ENCODE peak calls at places on chromosome 9, in four cellular contexts. U is fibroblast of lung, G is pancreas, Q is neuronal stem cell. F is an unnamed sample.

GRCh38 chr9:136626740-136627642 is 35.7 kb upstream of the EGFL7 start:
- DNase-seq in Q (no peak), U (no peak), G (peak; percentile 86), F (no peak)

GRCh38 chr9:98108540-98109031 is 10.4 kb downstream of the TRIM14 start:
- DNase-seq in U (no peak), G (no peak), Q (no peak), F (no peak)

GRCh38 chr9:20065076-20065475 is 276.2 kb upstream of the SLC24A2 start:
- DNase-seq in G (no peak), Q (no peak), U (no peak), F (no peak)

GRCh38 chr9:3023449-3023848 is 179.6 kb upstream of the PUM3 start:
- DNase-seq in G (no peak), U (no peak), Q (no peak), F (no peak)

GRCh38 chr9:96420468-96421219 is 2.5 kb upstream of the ZNF367 start:
- DNase-seq in G (peak; percentile 49), U (peak; percentile 84), Q (peak; percentile 40), F (peak; percentile 59)

GRCh38 chr9:116589392-116590354 is 97.4 kb upstream of the TRIM32 start:
- DNase-seq in U (peak; percentile 67), Q (no peak), G (no peak), F (no peak)

GRCh38 chr9:35814106-35814840 is 569 bp downstream of the HINT2 start:
- DNase-seq in G (peak; percentile 59), U (peak; percentile 64), Q (peak; percentile 67), F (peak; percentile 83)

GRCh38 chr9:132602207-132602606 is 19.8 kb downstream of the BARHL1 start:
- DNase-seq in Q (no peak), G (no peak), U (no peak), F (no peak)

GRCh38 chr9:90546200-90546599 is 96.4 kb downstream of the DIRAS2 start:
- DNase-seq in G (no peak), Q (peak; percentile 88), U (peak; percentile 67), F (no peak)

GRCh38 chr9:114369567-114370240 is 18.1 kb downstream of the AKNA start:
- DNase-seq in U (no peak), Q (no peak), G (no peak), F (no peak)

GRCh38 chr9:14565352-14565956 is 127.8 kb downstream of the ZDHHC21 start:
- DNase-seq in U (no peak), G (no peak), Q (no peak), F (no peak)

GRCh38 chr9:36499156-36499886 is 73.4 kb upstream of the MELK start:
- DNase-seq in Q (peak; percentile 26), G (no peak), U (no peak), F (no peak)

GRCh38 chr9:34025062-34025461 is 23.6 kb downstream of the UBAP2 start:
- DNase-seq in G (no peak), U (peak; percentile 50), Q (no peak), F (no peak)

GRCh38 chr9:109699019-109699418 is 81.0 kb upstream of the PALM2AKAP2 start:
- DNase-seq in Q (no peak), U (peak; percentile 11), G (no peak), F (no peak)

GRCh38 chr9:114002986-114003740 is 74.9 kb downstream of the AMBP start:
- DNase-seq in G (no peak), Q (no peak), U (no peak), F (no peak)

GRCh38 chr9:137464291-137464999 is 5.3 kb upstream of the NSMF start:
- DNase-seq in U (no peak), Q (no peak), G (no peak), F (peak; percentile 23)

GRCh38 chr9:81984911-81985310 is 3.7 kb upstream of the SPATA31D1 start:
- DNase-seq in G (no peak), U (peak; percentile 2), Q (no peak), F (no peak)

GRCh38 chr9:91948061-91948422 is 2.0 kb downstream of the ROR2 start:
- DNase-seq in G (no peak), Q (peak; percentile 29), U (peak; percentile 70), F (no peak)

GRCh38 chr9:38066167-38066906 is 2.7 kb downstream of the SHB start:
- DNase-seq in G (peak; percentile 22), Q (no peak), U (no peak), F (no peak)

DNA sequence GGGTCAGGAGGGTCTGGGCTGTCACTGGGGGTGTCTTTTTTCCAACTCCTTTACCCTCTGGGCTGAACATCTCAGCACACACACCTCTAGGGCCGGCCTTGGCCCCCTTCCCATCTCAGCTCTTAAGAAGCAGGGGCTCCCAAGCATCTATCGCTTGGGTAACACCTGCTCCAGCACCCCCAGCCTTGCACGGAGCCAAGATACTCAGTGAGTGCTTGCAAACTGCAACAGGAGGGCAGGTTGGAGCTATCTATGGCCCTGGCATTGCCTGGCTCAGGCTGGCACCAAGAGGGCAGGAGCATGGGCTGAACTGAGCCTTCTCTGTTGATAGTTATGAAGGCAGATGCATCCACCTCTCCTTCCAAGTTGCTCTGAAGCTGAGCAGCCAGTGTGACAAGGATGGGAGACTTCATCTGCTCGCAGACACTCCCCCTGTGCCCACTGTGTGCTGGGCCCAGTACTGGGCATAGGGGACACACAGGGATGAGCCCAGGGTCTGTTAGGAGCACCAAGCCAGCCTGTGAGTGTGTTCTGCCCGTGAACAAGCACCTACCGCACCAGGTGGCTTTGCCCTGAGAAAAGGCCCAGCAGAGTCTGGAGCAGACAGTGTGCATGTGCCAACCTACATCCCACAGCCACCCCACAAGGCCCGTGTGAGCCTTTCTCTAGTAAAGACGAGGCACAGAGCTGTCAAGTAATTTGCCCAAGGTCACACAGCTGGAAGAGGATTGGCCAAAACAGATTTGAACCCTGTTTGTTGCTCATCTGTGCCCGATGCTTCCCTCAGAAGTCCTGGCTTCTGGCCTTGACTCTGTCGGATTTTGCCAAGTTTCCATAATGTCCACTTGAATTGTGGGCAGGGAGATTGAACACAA is 58.2 kb downstream of the PHF2 start:
- DNase-seq in G (no peak), Q (no peak), U (no peak), F (peak; percentile 11)
- H3K36me3 ChIP-seq in G (peaks cover 6% of the 10 kb centered on the region), Q (peaks cover 89% of the 10 kb centered on the region), U (peaks cover 9% of the 10 kb centered on the region), F (peaks cover 71% of the 10 kb centered on the region)

DNA sequence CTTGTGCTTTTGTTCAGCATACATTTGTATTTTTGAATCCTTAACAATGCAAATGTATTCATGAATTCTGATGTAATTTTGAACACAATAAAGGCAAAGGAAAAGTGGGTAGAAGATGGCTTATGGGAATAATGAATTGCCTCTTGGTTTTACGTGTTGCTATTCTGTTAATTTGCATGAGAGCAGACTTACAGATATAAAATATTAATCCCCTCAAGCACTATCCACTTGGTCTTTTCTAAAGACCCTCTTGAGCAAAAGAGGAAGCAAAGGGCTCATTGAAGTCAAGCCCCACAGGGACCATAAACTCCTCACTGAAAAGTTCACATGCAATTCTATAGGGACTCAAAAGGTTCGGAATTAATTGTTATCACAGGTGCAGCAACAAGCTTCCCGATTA is 51.9 kb downstream of the OSTF1 start:
- DNase-seq in G (no peak), Q (no peak), U (no peak), F (no peak)
- H3K27ac ChIP-seq in G (no peak overlapping the region), Q (no peak overlapping the region), U (no peak overlapping the region), F (no peak overlapping the region)

GRCh38 chr9:129095170-129095667 is 14.3 kb downstream of the DOLPP1 start:
- DNase-seq in Q (no peak), U (no peak), G (no peak), F (no peak)

GRCh38 chr9:129094387-129095169 is 13.7 kb downstream of the DOLPP1 start:
- DNase-seq in U (no peak), Q (no peak), G (peak; percentile 83), F (no peak)

GRCh38 chr9:129093602-129094386 is 12.9 kb downstream of the DOLPP1 start:
- DNase-seq in G (no peak), U (no peak), Q (no peak), F (no peak)

GRCh38 chr9:129097671-129098306 is 12.8 kb downstream of the CRAT start:
- DNase-seq in Q (no peak), U (no peak), G (no peak), F (no peak)

GRCh38 chr9:129095908-129096307 is 14.7 kb downstream of the CRAT start:
- DNase-seq in G (no peak), U (no peak), Q (no peak), F (no peak)
- H3K36me3 ChIP-seq in G (peaks cover 3% of the 10 kb centered on the region), U (peaks cover 9% of the 10 kb centered on the region), Q (peaks cover 14% of the 10 kb centered on the region), F (no peaks in the 10 kb centered on the region)

DNA sequence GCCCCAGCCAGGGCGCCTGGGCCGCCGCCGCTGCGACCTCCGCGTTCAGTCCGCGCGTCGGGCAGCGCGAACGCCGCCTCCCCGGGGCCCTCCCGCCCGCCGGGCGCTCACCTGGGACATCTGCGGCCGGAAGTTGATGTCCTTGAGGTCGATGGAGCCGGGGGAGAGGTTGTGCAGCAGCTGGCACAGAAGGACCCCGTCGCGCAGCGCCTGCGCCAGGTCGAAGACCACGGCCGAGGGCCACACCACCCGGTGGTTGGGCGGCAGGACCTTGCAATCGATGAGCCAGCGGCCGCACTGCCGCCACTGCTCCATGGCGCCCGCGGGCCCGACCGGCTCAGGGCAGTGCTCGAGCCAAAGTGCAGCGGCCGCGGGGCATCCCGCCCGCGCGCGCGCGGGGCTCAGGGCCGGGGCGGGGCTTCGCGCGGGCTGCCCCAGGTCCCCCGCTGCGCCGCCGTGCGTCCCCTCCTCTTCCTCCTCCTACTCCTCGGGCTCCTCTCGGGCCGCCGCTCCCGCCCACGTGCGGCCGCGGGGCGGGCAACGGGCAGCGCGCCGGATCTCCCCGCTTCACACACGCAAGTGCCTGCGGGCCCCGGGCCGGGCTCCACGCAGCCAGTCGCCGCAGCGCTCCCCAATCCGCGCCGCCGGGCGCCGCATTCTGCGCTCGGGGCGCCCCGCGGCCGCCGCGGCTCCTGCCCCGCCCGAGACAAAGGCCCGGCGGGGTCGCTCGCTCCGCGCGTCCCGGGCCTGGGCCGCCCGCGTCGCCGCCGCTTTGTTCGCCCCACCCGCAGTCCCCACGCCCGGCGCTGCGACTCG is at the start of gene VAV2:
- DNase-seq in Q (peak; percentile 56), G (peak; percentile 75), U (peak; percentile 49), F (peak; percentile 76)
- H3K27ac ChIP-seq in Q (peak within 1 kb of the TSS; percentile 62), G (peak within 1 kb of the TSS; percentile 89), U (peak within 1 kb of the TSS; percentile 84), F (peak within 1 kb of the TSS; percentile 94)

GRCh38 chr9:118689280-118689679 is 680.0 kb downstream of the BRINP1 start:
- DNase-seq in Q (no peak), G (no peak), U (no peak), F (no peak)
- H3K36me3 ChIP-seq in Q (no peaks in the 10 kb centered on the region), G (no peaks in the 10 kb centered on the region), U (no peaks in the 10 kb centered on the region), F (no peaks in the 10 kb centered on the region)

GRCh38 chr9:18296702-18297531 is 177.0 kb upstream of the ADAMTSL1 start:
- DNase-seq in U (peak; percentile 5), G (no peak), Q (no peak), F (no peak)
- H3K27ac ChIP-seq in U (no peak overlapping the region), G (no peak overlapping the region), Q (no peak overlapping the region), F (no peak overlapping the region)

F was measured in heart left ventricle.